ENCODE peak calls at places on chromosomes 11 and 22, in ten cellular contexts. Q, N, L, X, U, P, T, M, G and D are unnamed samples.

GRCh38 chr11:102268985-102269470 is 48.3 kb upstream of the BIRC3 start:
- DNase-seq in N (peak), T (no peak), G (no peak), Q (no peak), P (no peak), U (no peak), X (no peak), M (no peak), L (no peak), D (no peak)

GRCh38 chr11:64875369-64876225 is 2.8 kb downstream of the EHD1 start:
- DNase-seq in G (no peak), M (no peak), X (no peak), Q (no peak), P (no peak), L (no peak), N (no peak), U (peak), T (no peak), D (no peak)

GRCh38 chr11:13328276-13328675 is 50.7 kb downstream of the BMAL1 start:
- DNase-seq in M (no peak), T (no peak), U (no peak), N (peak), G (no peak), Q (no peak), L (peak), X (no peak), P (no peak), D (no peak)

GRCh38 chr11:116775975-116776374 is 3.2 kb upstream of the BUD13 start:
- DNase-seq in Q (no peak), M (no peak), T (no peak), L (no peak), G (no peak), X (no peak), N (no peak), P (no peak), U (no peak), D (no peak)

GRCh38 chr22:28718044-28718443 is 23.6 kb downstream of the CHEK2 start:
- DNase-seq in M (no peak), P (no peak), G (no peak), U (no peak), N (no peak), L (no peak), Q (no peak), X (no peak), T (no peak), D (no peak)

GRCh38 chr22:22410121-22410520 is 98.4 kb downstream of the ZNF280B start:
- DNase-seq in T (no peak), M (no peak), N (no peak), X (peak), L (peak), P (no peak), Q (no peak), U (peak), G (peak), D (no peak)

GRCh38 chr11:270451-271208 is 7.6 kb upstream of the NLRP6 start:
- DNase-seq in L (no peak), U (no peak), N (no peak), G (no peak), Q (no peak), X (no peak), P (no peak), M (no peak), T (no peak), D (no peak)

GRCh38 chr11:65288706-65289536 is 25.7 kb upstream of the CDC42EP2 start:
- DNase-seq in U (peak), P (no peak), X (peak), L (no peak), M (no peak), Q (no peak), N (peak), T (peak), G (no peak), D (no peak)

GRCh38 chr11:112834277-112834755 is 126.9 kb upstream of the NCAM1 start:
- DNase-seq in U (peak), L (peak), Q (no peak), P (no peak), M (no peak), G (peak), N (peak), T (peak), X (peak), D (no peak)

GRCh38 chr11:36403661-36404060 is 106.4 kb downstream of the TRAF6 start:
- DNase-seq in Q (no peak), G (no peak), X (no peak), M (no peak), T (no peak), L (no peak), P (no peak), N (no peak), U (no peak), D (no peak)

GRCh38 chr11:125165111-125165663 is 636 bp downstream of the PKNOX2 start:
- DNase-seq in G (no peak), U (peak), P (no peak), X (peak), Q (peak), N (no peak), L (peak), T (no peak), M (no peak), D (no peak)

GRCh38 chr11:33552756-33553155 is 147.9 kb downstream of the C11orf91 start:
- DNase-seq in M (no peak), T (no peak), Q (no peak), P (no peak), N (no peak), U (no peak), X (no peak), G (no peak), L (peak), D (no peak)

GRCh38 chr11:112298535-112298934 is 37.9 kb upstream of the PLET1 start:
- DNase-seq in L (peak), Q (no peak), G (no peak), U (peak), X (no peak), N (no peak), M (no peak), P (no peak), T (no peak), D (no peak)

GRCh38 chr22:49871482-49871881 is 17.8 kb downstream of the ZBED4 start:
- DNase-seq in P (no peak), G (no peak), M (no peak), X (no peak), U (no peak), Q (no peak), T (no peak), L (no peak), N (no peak), D (no peak)

GRCh38 chr11:119590651-119591308 is 138.2 kb downstream of the NECTIN1 start:
- DNase-seq in Q (no peak), P (peak), X (no peak), G (peak), T (no peak), M (no peak), L (peak), U (no peak), N (no peak), D (no peak)

GRCh38 chr11:69171476-69171875 is 15.7 kb downstream of the SMIM38 start:
- DNase-seq in Q (no peak), L (no peak), M (no peak), U (no peak), P (no peak), X (no peak), N (no peak), T (no peak), G (no peak), D (no peak)

GRCh38 chr11:26198697-26199096 is 133.2 kb upstream of the ANO3 start:
- DNase-seq in G (no peak), P (no peak), X (no peak), N (no peak), T (no peak), L (no peak), U (no peak), Q (no peak), M (no peak), D (no peak)

GRCh38 chr22:45904236-45904635 is 72.7 kb downstream of the WNT7B start:
- DNase-seq in N (no peak), Q (no peak), X (no peak), G (no peak), M (no peak), T (no peak), P (no peak), U (no peak), L (peak), D (no peak)

GRCh38 chr11:114291847-114292680 is 4.1 kb upstream of the NNMT start:
- DNase-seq in P (no peak), M (no peak), U (no peak), X (no peak), G (no peak), L (peak), N (no peak), Q (no peak), T (no peak), D (no peak)

GRCh38 chr11:112279901-112280267 is 19.2 kb upstream of the PLET1 start:
- DNase-seq in T (peak), P (no peak), U (peak), G (no peak), L (peak), M (no peak), Q (peak), X (peak), N (peak), D (no peak)

GRCh38 chr22:29083576-29084566 is 11.0 kb downstream of the KREMEN1 start:
- DNase-seq in Q (no peak), N (no peak), X (no peak), L (peak), P (no peak), G (no peak), M (no peak), U (no peak), T (no peak), D (no peak)

GRCh38 chr11:65211293-65212105 is 29.8 kb downstream of the CAPN1 start:
- DNase-seq in T (no peak), M (no peak), P (no peak), U (no peak), G (no peak), X (no peak), Q (no peak), L (no peak), N (no peak), D (no peak)

GRCh38 chr22:30694171-30694637 is 470 bp upstream of the OSBP2 start:
- DNase-seq in G (peak), X (no peak), T (peak), U (peak), N (peak), P (no peak), Q (peak), L (peak), M (no peak), D (peak)

GRCh38 chr11:134686418-134686817 is 274.4 kb upstream of the B3GAT1 start:
- DNase-seq in P (no peak), T (no peak), U (no peak), Q (no peak), X (no peak), N (no peak), L (no peak), G (no peak), M (no peak), D (no peak)

GRCh38 chr11:120346233-120346632 is 10.0 kb downstream of the ARHGEF12 start:
- DNase-seq in M (no peak), T (no peak), L (no peak), G (no peak), P (no peak), U (no peak), N (no peak), X (no peak), Q (no peak), D (no peak)

GRCh38 chr11:67376873-67377808 is 3.7 kb upstream of the CLCF1 start:
- DNase-seq in M (no peak), N (no peak), P (no peak), X (peak), T (no peak), Q (no peak), U (no peak), G (no peak), L (peak), D (no peak)

GRCh38 chr22:28111501-28111900 is 192.4 kb upstream of the PITPNB start:
- DNase-seq in Q (no peak), P (no peak), N (no peak), T (no peak), L (no peak), M (peak), X (no peak), U (no peak), G (no peak), D (no peak)

GRCh38 chr11:21511835-21512440 is 680.9 kb upstream of the ANO5 start:
- DNase-seq in U (peak), P (peak), T (peak), G (peak), X (no peak), L (peak), N (peak), M (no peak), Q (peak), D (no peak)

GRCh38 chr22:50342651-50343540 is at the start of gene PPP6R2:
- DNase-seq in M (no peak), L (peak), X (peak), Q (peak), P (no peak), G (no peak), T (peak), N (peak), U (peak), D (no peak)

GRCh38 chr11:10824888-10825287 is 16.2 kb upstream of the EIF4G2 start:
- DNase-seq in X (no peak), P (no peak), M (no peak), L (no peak), T (no peak), G (no peak), N (no peak), Q (no peak), U (no peak), D (no peak)

GRCh38 chr11:119115484-119116234 is 5.7 kb upstream of the HINFP start:
- DNase-seq in U (peak), X (peak), M (no peak), P (no peak), N (no peak), Q (no peak), L (no peak), T (no peak), G (no peak), D (no peak)

GRCh38 chr11:63535734-63536133 is 874 bp upstream of the PLAAT4 start:
- DNase-seq in X (no peak), N (no peak), M (no peak), G (no peak), P (no peak), T (no peak), Q (no peak), L (peak), U (no peak), D (no peak)

GRCh38 chr11:91091564-91091963 is 868.7 kb upstream of the CHORDC1 start:
- DNase-seq in P (no peak), U (no peak), Q (no peak), L (no peak), X (no peak), G (no peak), T (no peak), M (no peak), N (no peak), D (no peak)

GRCh38 chr11:111305403-111305802 is 7.1 kb downstream of the POU2AF3 start:
- DNase-seq in Q (no peak), P (no peak), X (no peak), N (peak), T (no peak), L (no peak), U (no peak), G (no peak), M (no peak), D (no peak)